ENCODE peak calls at places on chromosomes 11 and 22, in eight cellular contexts. S, K, B, O, M, W, G and Q are unnamed samples.

GRCh38 chr11:26323837-26324236 is 8.1 kb upstream of the ANO3 start:
- DNase-seq in S (no peak), K (no peak), B (peak; percentile 14), O (no peak), M (no peak), W (no peak), G (no peak), Q (peak; percentile 11)

GRCh38 chr22:49827853-49828598 is at the start of gene BRD1:
- DNase-seq in S (peak; percentile 76), K (no peak), B (peak; percentile 89), O (peak; percentile 67), M (peak; percentile 66), W (peak; percentile 60), G (peak; percentile 51), Q (peak; percentile 51)

GRCh38 chr22:30212363-30212995 is 34.1 kb downstream of the LIF start:
- DNase-seq in S (no peak), K (peak; percentile 93), B (peak; percentile 84), O (no peak), M (peak; percentile 94), W (peak; percentile 92), G (peak; percentile 94), Q (peak; percentile 91)

GRCh38 chr11:19351426-19351825 is 110.7 kb upstream of the E2F8 start:
- DNase-seq in S (no peak), K (no peak), B (no peak), O (no peak), M (no peak), W (no peak), G (no peak), Q (no peak)

GRCh38 chr11:9150501-9150900 is 59.1 kb upstream of the SCUBE2 start:
- DNase-seq in S (no peak), K (no peak), B (no peak), O (no peak), M (peak; percentile 75), W (peak; percentile 67), G (peak; percentile 66), Q (peak; percentile 76)

GRCh38 chr22:44523981-44524759 is 26.1 kb upstream of the RTL6 start:
- DNase-seq in S (peak; percentile 48), K (no peak), B (peak; percentile 76), O (no peak), M (peak; percentile 97), W (peak; percentile 97), G (peak; percentile 61), Q (peak; percentile 97)

GRCh38 chr11:115701284-115701875 is 197.2 kb upstream of the CADM1 start:
- DNase-seq in S (no peak), K (no peak), B (no peak), O (no peak), M (no peak), W (no peak), G (no peak), Q (no peak)

GRCh38 chr11:103220133-103220532 is 110.9 kb downstream of the DYNC2H1 start:
- DNase-seq in S (no peak), K (no peak), B (no peak), O (no peak), M (no peak), W (no peak), G (no peak), Q (no peak)

GRCh38 chr11:119223856-119224255 is 17.7 kb downstream of the CBL start:
- DNase-seq in S (no peak), K (no peak), B (no peak), O (no peak), M (no peak), W (peak; percentile 8), G (peak; percentile 49), Q (peak; percentile 15)

GRCh38 chr11:108206171-108206570 is 16.3 kb downstream of the NPAT start:
- DNase-seq in S (no peak), K (no peak), B (no peak), O (no peak), M (no peak), W (no peak), G (no peak), Q (peak; percentile 22)

GRCh38 chr11:9662273-9662672 is 1.6 kb upstream of the SWAP70 start:
- DNase-seq in S (no peak), K (no peak), B (no peak), O (no peak), M (no peak), W (no peak), G (no peak), Q (no peak)

GRCh38 chr11:117457031-117457785 is 129.6 kb downstream of the CEP164 start:
- DNase-seq in S (no peak), K (no peak), B (no peak), O (no peak), M (no peak), W (no peak), G (no peak), Q (no peak)

GRCh38 chr11:68775951-68776388 is 24.6 kb upstream of the TESMIN start:
- DNase-seq in S (no peak), K (peak; percentile 18), B (no peak), O (no peak), M (no peak), W (no peak), G (no peak), Q (no peak)

GRCh38 chr11:93000511-93001476 is 31.3 kb downstream of the MTNR1B start:
- DNase-seq in S (no peak), K (peak; percentile 87), B (no peak), O (no peak), M (peak; percentile 72), W (peak; percentile 73), G (peak; percentile 75), Q (peak; percentile 86)

GRCh38 chr11:7143908-7144307 is 55.1 kb downstream of the RBMXL2 start:
- DNase-seq in S (no peak), K (peak; percentile 8), B (peak; percentile 42), O (no peak), M (peak; percentile 38), W (peak; percentile 20), G (peak; percentile 22), Q (peak; percentile 42)

GRCh38 chr11:68118753-68119448 is 2.3 kb downstream of the CHKA start:
- DNase-seq in S (peak; percentile 59), K (no peak), B (peak; percentile 28), O (no peak), M (no peak), W (no peak), G (no peak), Q (no peak)

GRCh38 chr22:37148742-37149665 is 712 bp downstream of the IL2RB start:
- DNase-seq in S (no peak), K (no peak), B (no peak), O (no peak), M (no peak), W (no peak), G (no peak), Q (no peak)

GRCh38 chr22:22974795-22975580 is 87.4 kb downstream of the IGLL5 start:
- DNase-seq in S (no peak), K (no peak), B (no peak), O (no peak), M (no peak), W (no peak), G (no peak), Q (no peak)

GRCh38 chr11:103585401-103585800 is 451.0 kb upstream of the DDI1 start:
- DNase-seq in S (no peak), K (no peak), B (no peak), O (no peak), M (no peak), W (peak; percentile 6), G (no peak), Q (no peak)

GRCh38 chr11:15801616-15802015 is 554.7 kb downstream of the SOX6 start:
- DNase-seq in S (no peak), K (no peak), B (no peak), O (no peak), M (no peak), W (peak; percentile 8), G (peak; percentile 66), Q (peak; percentile 52)

GRCh38 chr11:20031155-20032001 is 128.9 kb downstream of the DBX1 start:
- DNase-seq in S (no peak), K (no peak), B (peak; percentile 37), O (no peak), M (peak; percentile 78), W (peak; percentile 97), G (peak; percentile 95), Q (peak; percentile 88)

GRCh38 chr11:16874275-16874975 is 136.0 kb downstream of the C11orf58 start:
- DNase-seq in S (no peak), K (no peak), B (no peak), O (no peak), M (no peak), W (no peak), G (no peak), Q (no peak)

GRCh38 chr11:36376888-36377758 is 81.0 kb downstream of the PRR5L start:
- DNase-seq in S (peak; percentile 81), K (no peak), B (peak; percentile 55), O (no peak), M (peak; percentile 60), W (peak; percentile 45), G (peak; percentile 66), Q (peak; percentile 18)

DNA sequence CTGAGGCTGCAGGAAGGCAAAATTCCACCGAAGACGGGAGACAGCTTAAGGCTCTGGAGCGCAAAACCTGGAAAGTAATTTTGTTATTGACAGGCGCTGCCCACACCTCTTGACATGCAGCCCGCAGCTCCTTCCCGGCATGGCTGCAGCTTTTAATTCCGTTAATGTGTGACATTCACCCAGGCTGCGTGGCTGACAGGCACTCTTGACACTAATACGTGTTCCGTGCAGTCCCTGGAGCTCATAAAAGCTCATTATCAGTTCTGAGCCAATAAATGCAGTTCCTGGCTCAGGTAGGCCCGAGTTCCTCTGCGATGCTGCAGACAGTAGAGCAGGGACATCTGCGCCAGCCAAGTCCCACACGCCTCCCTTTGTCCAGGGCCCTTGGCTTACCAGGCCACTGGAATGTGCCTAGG is 34.8 kb downstream of the TSPAN18 start:
- DNase-seq in S (no peak), K (no peak), B (peak; percentile 67), O (no peak), M (no peak), W (no peak), G (no peak), Q (no peak)
- H3K4me3 ChIP-seq in S (no peak overlapping the region), K (no peak overlapping the region), B (no peak overlapping the region), O (no peak overlapping the region), M (no peak overlapping the region), W (no peak overlapping the region), G (no peak overlapping the region), Q (no peak overlapping the region)

GRCh38 chr11:65899356-65900124 is 648 bp downstream of the FOSL1 start:
- DNase-seq in S (no peak), K (no peak), B (peak; percentile 84), O (no peak), M (peak; percentile 65), W (peak; percentile 79), G (peak; percentile 79), Q (peak; percentile 65)
- H3K4me3 ChIP-seq in S (no peak overlapping the region), K (peak overlapping the region; percentile 90), B (peak overlapping the region; percentile 53), O (peak overlapping the region; percentile 51), M (peak overlapping the region; percentile 84), W (peak overlapping the region; percentile 96), G (peak overlapping the region; percentile 96), Q (peak overlapping the region; percentile 87)

GRCh38 chr11:59189986-59190385 is 18.1 kb downstream of the DTX4 start:
- DNase-seq in S (peak; percentile 59), K (no peak), B (no peak), O (no peak), M (no peak), W (no peak), G (no peak), Q (no peak)
- H3K4me3 ChIP-seq in S (no peak overlapping the region), K (no peak overlapping the region), B (no peak overlapping the region), O (no peak overlapping the region), M (no peak overlapping the region), W (no peak overlapping the region), G (no peak overlapping the region), Q (no peak overlapping the region)

GRCh38 chr22:20989323-20990138 is 7.4 kb downstream of the LZTR1 start:
- DNase-seq in S (no peak), K (no peak), B (no peak), O (no peak), M (no peak), W (no peak), G (peak; percentile 65), Q (no peak)
- H3K4me3 ChIP-seq in S (no peak overlapping the region), K (no peak overlapping the region), B (no peak overlapping the region), O (no peak overlapping the region), M (no peak overlapping the region), W (no peak overlapping the region), G (no peak overlapping the region), Q (no peak overlapping the region)

GRCh38 chr22:21643533-21644357 is 1.6 kb downstream of the SDF2L1 start:
- DNase-seq in S (no peak), K (no peak), B (no peak), O (no peak), M (no peak), W (no peak), G (no peak), Q (no peak)
- H3K4me3 ChIP-seq in S (no peak overlapping the region), K (peak overlapping the region; percentile 93), B (no peak overlapping the region), O (peak overlapping the region; percentile 67), M (peak overlapping the region; percentile 75), W (no peak overlapping the region), G (no peak overlapping the region), Q (peak overlapping the region; percentile 82)